ENCODE peak calls at places on chromosome 3, in eight cellular contexts. I is activated T-helper 1 cell treated with Interleukin-2 at 50 U/mL for 16 hours; E is endothelial cell; Z is GM19239; D is LHCN-M2; W is breast epithelium; M is activated CD4-positive, alpha-beta T cell treated with anti-CD3 and anti-CD28 coated beads, Interleukin-2, amount 50 U/mL, for 48 hours; X is AG04450. H is an unnamed sample.

GRCh38 chr3:101633186-101633585 is 43.7 kb downstream of the ZBTB11 start:
- DNase-seq in I (no peak), E (no peak), Z (no peak), D (no peak), W (no peak), M (no peak), X (no peak), H (no peak)

GRCh38 chr3:187996609-187997008 is 157.3 kb upstream of the LPP start:
- DNase-seq in I (no peak), E (no peak), Z (no peak), D (no peak), W (no peak), M (no peak), X (no peak), H (no peak)

GRCh38 chr3:104886220-104886995 is 480.3 kb upstream of the ALCAM start:
- DNase-seq in I (no peak), E (no peak), Z (no peak), D (peak; percentile 48), W (no peak), M (no peak), X (no peak), H (no peak)

GRCh38 chr3:62186967-62187366 is 186.4 kb downstream of the FEZF2 start:
- DNase-seq in I (no peak), E (peak; percentile 13), Z (no peak), D (peak; percentile 29), W (no peak), M (no peak), X (no peak), H (no peak)

GRCh38 chr3:159928692-159929091 is 59.9 kb upstream of the IL12A start:
- DNase-seq in I (no peak), E (no peak), Z (no peak), D (peak; percentile 99), W (no peak), M (no peak), X (peak; percentile 95), H (no peak)

GRCh38 chr3:3714572-3714971 is 84.7 kb upstream of the LRRN1 start:
- DNase-seq in I (no peak), E (no peak), Z (no peak), D (no peak), W (no peak), M (no peak), X (no peak), H (no peak)

GRCh38 chr3:128173241-128173640 is 20.0 kb downstream of the EEFSEC start:
- DNase-seq in I (no peak), E (no peak), Z (no peak), D (no peak), W (no peak), M (no peak), X (no peak), H (no peak)

GRCh38 chr3:157311633-157312365 is 124.9 kb upstream of the PTX3 start:
- DNase-seq in I (no peak), E (no peak), Z (no peak), D (peak; percentile 86), W (no peak), M (no peak), X (peak; percentile 68), H (no peak)

GRCh38 chr3:187750041-187750512 is 4.8 kb upstream of the BCL6 start:
- DNase-seq in I (no peak), E (peak; percentile 37), Z (no peak), D (peak; percentile 91), W (peak; percentile 76), M (no peak), X (no peak), H (no peak)

GRCh38 chr3:154571827-154572226 is 141.8 kb upstream of the GPR149 start:
- DNase-seq in I (no peak), E (no peak), Z (no peak), D (no peak), W (no peak), M (no peak), X (no peak), H (no peak)

GRCh38 chr3:12869025-12869695 is 27.8 kb upstream of the RPL32 start:
- DNase-seq in I (no peak), E (peak; percentile 79), Z (peak; percentile 67), D (no peak), W (no peak), M (peak; percentile 49), X (no peak), H (peak; percentile 8)

GRCh38 chr3:43346990-43347749 is 60.8 kb downstream of the SNRK start:
- DNase-seq in I (no peak), E (no peak), Z (no peak), D (peak; percentile 39), W (no peak), M (no peak), X (no peak), H (no peak)

GRCh38 chr3:127677541-127678314 is 5.0 kb downstream of the ABTB1 start:
- DNase-seq in I (no peak), E (no peak), Z (no peak), D (no peak), W (peak; percentile 39), M (no peak), X (no peak), H (no peak)

GRCh38 chr3:27333843-27334242 is 35.3 kb downstream of the NEK10 start:
- DNase-seq in I (no peak), E (no peak), Z (no peak), D (no peak), W (no peak), M (no peak), X (no peak), H (no peak)

GRCh38 chr3:188752850-188753249 is 418.9 kb upstream of the TPRG1 start:
- DNase-seq in I (no peak), E (no peak), Z (no peak), D (no peak), W (no peak), M (no peak), X (no peak), H (no peak)

GRCh38 chr3:29282431-29283296 is 1.8 kb downstream of the RBMS3 start:
- DNase-seq in I (no peak), E (no peak), Z (no peak), D (peak; percentile 52), W (no peak), M (no peak), X (no peak), H (no peak)

GRCh38 chr3:153144779-153145178 is 17.2 kb upstream of the RAP2B start:
- DNase-seq in I (no peak), E (no peak), Z (no peak), D (peak; percentile 72), W (no peak), M (no peak), X (no peak), H (no peak)

GRCh38 chr3:9059489-9060400 is 96.5 kb upstream of the RAD18 start:
- DNase-seq in I (no peak), E (no peak), Z (no peak), D (no peak), W (no peak), M (no peak), X (no peak), H (no peak)

GRCh38 chr3:56758539-56758981 is 43.2 kb downstream of the ARHGEF3 start:
- DNase-seq in I (no peak), E (no peak), Z (peak; percentile 39), D (peak; percentile 86), W (no peak), M (peak; percentile 22), X (peak; percentile 68), H (no peak)

GRCh38 chr3:39638286-39638685 is 170.8 kb downstream of the MOBP start:
- DNase-seq in I (no peak), E (no peak), Z (no peak), D (no peak), W (no peak), M (no peak), X (no peak), H (no peak)

GRCh38 chr3:23240386-23240785 is 37.3 kb downstream of the UBE2E2 start:
- DNase-seq in I (no peak), E (no peak), Z (no peak), D (no peak), W (no peak), M (no peak), X (no peak), H (no peak)

GRCh38 chr3:197802505-197803459 is 11.7 kb downstream of the LRCH3 start:
- DNase-seq in I (no peak), E (no peak), Z (no peak), D (no peak), W (no peak), M (no peak), X (no peak), H (no peak)

GRCh38 chr3:3783675-3784074 is 15.6 kb upstream of the LRRN1 start:
- DNase-seq in I (no peak), E (no peak), Z (no peak), D (no peak), W (no peak), M (no peak), X (no peak), H (no peak)

GRCh38 chr3:49634736-49635135 is 39.4 kb upstream of the APEH start:
- DNase-seq in I (no peak), E (no peak), Z (no peak), D (no peak), W (no peak), M (no peak), X (no peak), H (no peak)

GRCh38 chr3:128846501-128846900 is 32.9 kb upstream of the ACAD9 start:
- DNase-seq in I (no peak), E (no peak), Z (no peak), D (no peak), W (no peak), M (peak; percentile 46), X (no peak), H (no peak)

GRCh38 chr3:71064288-71064975 is 519.1 kb downstream of the FOXP1 start:
- DNase-seq in I (peak; percentile 57), E (peak; percentile 37), Z (peak; percentile 40), D (peak; percentile 43), W (no peak), M (peak; percentile 63), X (no peak), H (peak; percentile 67)

GRCh38 chr3:40387001-40387894 is at the start of gene ENTPD3:
- DNase-seq in I (peak; percentile 3), E (peak; percentile 45), Z (no peak), D (no peak), W (no peak), M (peak; percentile 26), X (no peak), H (peak; percentile 3)

GRCh38 chr3:59135091-59135490 is 85.3 kb upstream of the CFAP20DC start:
- DNase-seq in I (no peak), E (no peak), Z (no peak), D (no peak), W (no peak), M (no peak), X (no peak), H (no peak)

GRCh38 chr3:47016934-47017435 is 37.5 kb downstream of the NBEAL2 start:
- DNase-seq in I (no peak), E (no peak), Z (no peak), D (peak; percentile 89), W (no peak), M (no peak), X (peak; percentile 38), H (no peak)

GRCh38 chr3:182618981-182619591 is 174.2 kb upstream of the ATP11B start:
- DNase-seq in I (no peak), E (no peak), Z (no peak), D (peak; percentile 67), W (no peak), M (no peak), X (no peak), H (no peak)

GRCh38 chr3:81592101-81592500 is 169.3 kb downstream of the GBE1 start:
- DNase-seq in I (no peak), E (no peak), Z (no peak), D (no peak), W (no peak), M (no peak), X (peak; percentile 8), H (no peak)

GRCh38 chr3:107957506-107957905 is 133.3 kb downstream of the CD47 start:
- DNase-seq in I (no peak), E (no peak), Z (no peak), D (no peak), W (no peak), M (no peak), X (no peak), H (no peak)

GRCh38 chr3:48155122-48155521 is 33.1 kb downstream of the CDC25A start:
- DNase-seq in I (no peak), E (no peak), Z (no peak), D (peak; percentile 82), W (no peak), M (no peak), X (peak; percentile 48), H (no peak)

GRCh38 chr3:192090586-192090985 is 629.6 kb downstream of the PYDC2 start:
- DNase-seq in I (no peak), E (peak; percentile 10), Z (peak; percentile 7), D (peak; percentile 1), W (no peak), M (no peak), X (no peak), H (no peak)

H was measured in effector CD8-positive, alpha-beta T cell.